ENCODE peak calls at places on chromosomes 2 and 18, in ten cellular contexts. U is stimulated activated CD8-positive, alpha-beta memory T cell treated with anti-CD3 and anti-CD28 coated beads, Interleukin-15, amount 100 ng/mL, for 24 hours; N is breast epithelium; P is COR-L47; K is OCI-M1; M is tibial artery; D is activated naive CD8-positive, alpha-beta T cell treated with anti-CD3 and anti-CD28 coated beads, Interleukin-2, amount 10 ng/mL, durations not matched to agents 7 days and 5 days; Z is glomerular endothelial cell; X is amniotic epithelial cell; A is H4. H is an unnamed sample.

GRCh38 chr2:27133195-27133875 is 1.1 kb downstream of the PREB start:
- DNase-seq in P (no peak), U (no peak), N (no peak), K (no peak), D (no peak), X (no peak), Z (no peak), M (no peak), A (no peak), H (no peak)

GRCh38 chr2:102999958-103000357 is 238.1 kb downstream of the TMEM182 start:
- DNase-seq in X (no peak), N (no peak), A (no peak), P (no peak), M (no peak), K (no peak), U (no peak), D (no peak), Z (no peak), H (no peak)

GRCh38 chr18:5983479-5983878 is 88.2 kb upstream of the TMEM200C start:
- DNase-seq in M (no peak), N (no peak), X (no peak), D (no peak), Z (no peak), K (no peak), P (no peak), U (no peak), A (no peak), H (no peak)

GRCh38 chr18:2847341-2848144 is 737 bp downstream of the EMILIN2 start:
- DNase-seq in U (no peak), D (peak), P (no peak), X (peak), N (no peak), M (peak), K (no peak), Z (no peak), A (no peak), H (no peak)

GRCh38 chr2:176120369-176121307 is 1.9 kb upstream of the HOXD9 start:
- DNase-seq in N (no peak), P (no peak), Z (no peak), A (no peak), D (peak), U (no peak), M (no peak), K (no peak), X (no peak), H (no peak)

GRCh38 chr2:55025082-55025481 is 25.2 kb downstream of the RTN4 start:
- DNase-seq in D (no peak), U (no peak), P (no peak), A (no peak), N (no peak), K (no peak), M (no peak), X (no peak), Z (no peak), H (no peak)

GRCh38 chr2:183126635-183127034 is 2.4 kb downstream of the NUP35 start:
- DNase-seq in N (no peak), A (no peak), M (no peak), D (no peak), U (no peak), X (no peak), P (no peak), Z (no peak), K (no peak), H (no peak)

GRCh38 chr18:23623040-23623439 is 36.7 kb upstream of the NPC1 start:
- DNase-seq in A (no peak), U (no peak), D (no peak), K (no peak), N (no peak), X (no peak), M (no peak), Z (no peak), P (no peak), H (no peak)

GRCh38 chr2:70890469-70891065 is 45.1 kb upstream of the ATP6V1B1 start:
- DNase-seq in N (no peak), P (no peak), X (no peak), U (no peak), K (no peak), Z (no peak), A (no peak), D (no peak), M (no peak), H (no peak)

GRCh38 chr2:25481381-25482310 is 139.9 kb upstream of the DNMT3A start:
- DNase-seq in N (no peak), Z (no peak), X (peak), K (no peak), D (no peak), U (no peak), P (no peak), A (no peak), M (no peak), H (no peak)

GRCh38 chr18:9081940-9082339 is 20.6 kb upstream of the NDUFV2 start:
- DNase-seq in U (no peak), A (no peak), K (peak), M (no peak), P (no peak), X (no peak), D (no peak), N (no peak), Z (no peak), H (no peak)

GRCh38 chr2:158817596-158817995 is 22.5 kb downstream of the DAPL1 start:
- DNase-seq in P (no peak), U (no peak), Z (no peak), X (no peak), N (no peak), K (no peak), D (no peak), A (no peak), M (no peak), H (no peak)

GRCh38 chr18:71682591-71682990 is 861.6 kb downstream of the CBLN2 start:
- DNase-seq in U (no peak), N (no peak), K (no peak), M (no peak), P (no peak), X (no peak), Z (no peak), D (no peak), A (peak), H (no peak)

GRCh38 chr2:219285348-219285685 is 6.2 kb downstream of the DNAJB2 start:
- DNase-seq in M (no peak), N (no peak), P (no peak), K (no peak), U (no peak), D (no peak), X (no peak), Z (no peak), A (no peak), H (no peak)

GRCh38 chr2:64599469-64599868 is 54.2 kb downstream of the SERTAD2 start:
- DNase-seq in A (no peak), N (no peak), P (no peak), K (no peak), Z (no peak), M (no peak), U (no peak), X (no peak), D (no peak), H (no peak)